ENCODE peak calls at places on chromosomes 4 and X, in four cellular contexts. One of them, this sample, is unnamed.

GRCh38 chr4:113616443-113616842 is 145.1 kb downstream of the CAMK2D start:
- DNase-seq in GM12878: no peak
- DNase-seq in K562: no peak
- DNase-seq in HepG2: no peak
- DNase-seq in this sample: no peak

GRCh38 chr4:119498520-119498919 is 130.1 kb downstream of the PDE5A start:
- DNase-seq in GM12878: no peak
- DNase-seq in HepG2: peak
- DNase-seq in K562: no peak
- DNase-seq in this sample: no peak

GRCh38 chrX:123487226-123487625 is 245.6 kb downstream of the THOC2 start:
- DNase-seq in HepG2: no peak
- DNase-seq in GM12878: no peak
- DNase-seq in K562: no peak
- DNase-seq in this sample: no peak

GRCh38 chr4:40621592-40622512 is 7.8 kb downstream of the RBM47 start:
- DNase-seq in HepG2: peak
- DNase-seq in GM12878: peak
- DNase-seq in K562: peak
- DNase-seq in this sample: no peak

GRCh38 chr4:34183916-34184315 is 2060.4 kb downstream of the ARAP2 start:
- DNase-seq in GM12878: no peak
- DNase-seq in K562: no peak
- DNase-seq in HepG2: no peak
- DNase-seq in this sample: peak

GRCh38 chrX:43813319-43813718 is 68.9 kb downstream of the MAOB start:
- DNase-seq in K562: no peak
- DNase-seq in GM12878: no peak
- DNase-seq in HepG2: no peak
- DNase-seq in this sample: no peak

GRCh38 chrX:95382799-95383198 is 1301.8 kb upstream of the DIAPH2 start:
- DNase-seq in HepG2: no peak
- DNase-seq in K562: no peak
- DNase-seq in GM12878: no peak
- DNase-seq in this sample: no peak

GRCh38 chr4:89299153-89299789 is 8.3 kb downstream of the GPRIN3 start:
- DNase-seq in K562: no peak
- DNase-seq in GM12878: no peak
- DNase-seq in HepG2: no peak
- DNase-seq in this sample: no peak

GRCh38 chr4:42050850-42051249 is 60.5 kb downstream of the SLC30A9 start:
- DNase-seq in K562: no peak
- DNase-seq in HepG2: no peak
- DNase-seq in GM12878: no peak
- DNase-seq in this sample: no peak

GRCh38 chr4:76790377-76790776 is 107.6 kb downstream of the SOWAHB start:
- DNase-seq in HepG2: no peak
- DNase-seq in K562: no peak
- DNase-seq in GM12878: no peak
- DNase-seq in this sample: no peak

GRCh38 chr4:17204908-17205307 is 306.5 kb upstream of the LDB2 start:
- DNase-seq in GM12878: no peak
- DNase-seq in HepG2: no peak
- DNase-seq in K562: no peak
- DNase-seq in this sample: no peak

GRCh38 chr4:73978886-73979285 is 2.9 kb downstream of the PF4 start:
- DNase-seq in HepG2: no peak
- DNase-seq in GM12878: no peak
- DNase-seq in K562: no peak
- DNase-seq in this sample: no peak

GRCh38 chr4:26226978-26227377 is 93.8 kb upstream of the RBPJ start:
- DNase-seq in K562: no peak
- DNase-seq in GM12878: no peak
- DNase-seq in HepG2: no peak
- DNase-seq in this sample: no peak

GRCh38 chr4:3526456-3526855 is 5.8 kb downstream of the LRPAP1 start:
- DNase-seq in HepG2: no peak
- DNase-seq in GM12878: no peak
- DNase-seq in K562: no peak
- DNase-seq in this sample: no peak

GRCh38 chr4:176635372-176636261 is 157.1 kb downstream of the VEGFC start:
- DNase-seq in HepG2: no peak
- DNase-seq in GM12878: no peak
- DNase-seq in K562: no peak
- DNase-seq in this sample: peak

GRCh38 chr4:8676676-8677075 is 84.1 kb downstream of the CPZ start:
- DNase-seq in HepG2: no peak
- DNase-seq in GM12878: no peak
- DNase-seq in K562: no peak
- DNase-seq in this sample: no peak

GRCh38 chr4:40811886-40812857 is 62.4 kb downstream of the NSUN7 start:
- DNase-seq in HepG2: no peak
- DNase-seq in K562: no peak
- DNase-seq in GM12878: no peak
- DNase-seq in this sample: no peak

GRCh38 chrX:103211012-103211715 is 3.7 kb upstream of the BEX4 start:
- DNase-seq in GM12878: no peak
- DNase-seq in K562: peak
- DNase-seq in HepG2: peak
- DNase-seq in this sample: peak

GRCh38 chr4:7430368-7430964 is 4.3 kb downstream of the PSAPL1 start:
- DNase-seq in HepG2: no peak
- DNase-seq in K562: no peak
- DNase-seq in GM12878: no peak
- DNase-seq in this sample: no peak

GRCh38 chr4:121148621-121149020 is 15.5 kb downstream of the TNIP3 start:
- DNase-seq in GM12878: no peak
- DNase-seq in K562: no peak
- DNase-seq in HepG2: no peak
- DNase-seq in this sample: no peak

GRCh38 chr4:108619372-108620100 is 840 bp upstream of the RPL34 start:
- DNase-seq in K562: peak
- DNase-seq in GM12878: no peak
- DNase-seq in HepG2: no peak
- DNase-seq in this sample: no peak

GRCh38 chrX:53319614-53320542 is 38.5 kb upstream of the IQSEC2 start:
- DNase-seq in GM12878: no peak
- DNase-seq in HepG2: no peak
- DNase-seq in K562: no peak
- DNase-seq in this sample: no peak

GRCh38 chr4:54281060-54281781 is 52.1 kb downstream of the PDGFRA start:
- DNase-seq in K562: no peak
- DNase-seq in HepG2: no peak
- DNase-seq in GM12878: no peak
- DNase-seq in this sample: no peak

GRCh38 chr4:150379454-150379853 is 202.5 kb upstream of the MAB21L2 start:
- DNase-seq in HepG2: no peak
- DNase-seq in GM12878: no peak
- DNase-seq in K562: no peak
- DNase-seq in this sample: no peak
- TF ChIP-seq TARDBP in HepG2: no peak
- TF ChIP-seq TARDBP in GM12878: no peak
- TF ChIP-seq TARDBP in K562: no peak
- TF ChIP-seq TARDBP in this sample: no peak

GRCh38 chrX:84188320-84188834 is 378 bp upstream of the RPS6KA6 start:
- DNase-seq in K562: no peak
- DNase-seq in GM12878: no peak
- DNase-seq in HepG2: no peak
- DNase-seq in this sample: peak
- TF ChIP-seq TARDBP in K562: no peak
- TF ChIP-seq TARDBP in GM12878: no peak
- TF ChIP-seq TARDBP in HepG2: no peak
- TF ChIP-seq TARDBP in this sample: no peak

GRCh38 chr4:25062098-25062497 is 31.4 kb upstream of the LGI2 start:
- DNase-seq in GM12878: no peak
- DNase-seq in HepG2: no peak
- DNase-seq in K562: no peak
- DNase-seq in this sample: no peak

GRCh38 chr4:25065901-25066610 is 35.3 kb upstream of the LGI2 start:
- DNase-seq in K562: no peak
- DNase-seq in HepG2: no peak
- DNase-seq in GM12878: no peak
- DNase-seq in this sample: no peak

GRCh38 chr4:25068386-25068785 is 37.6 kb upstream of the LGI2 start:
- DNase-seq in GM12878: no peak
- DNase-seq in HepG2: no peak
- DNase-seq in K562: no peak
- DNase-seq in this sample: no peak

GRCh38 chr4:25069014-25069413 is 38.3 kb upstream of the LGI2 start:
- DNase-seq in HepG2: peak
- DNase-seq in K562: no peak
- DNase-seq in GM12878: no peak
- DNase-seq in this sample: no peak

GRCh38 chr4:25065451-25065850 is 34.7 kb upstream of the LGI2 start:
- DNase-seq in K562: no peak
- DNase-seq in HepG2: no peak
- DNase-seq in GM12878: no peak
- DNase-seq in this sample: no peak
- TF ChIP-seq TARDBP in K562: no peak
- TF ChIP-seq TARDBP in HepG2: no peak
- TF ChIP-seq TARDBP in GM12878: no peak
- TF ChIP-seq TARDBP in this sample: no peak

DNA sequence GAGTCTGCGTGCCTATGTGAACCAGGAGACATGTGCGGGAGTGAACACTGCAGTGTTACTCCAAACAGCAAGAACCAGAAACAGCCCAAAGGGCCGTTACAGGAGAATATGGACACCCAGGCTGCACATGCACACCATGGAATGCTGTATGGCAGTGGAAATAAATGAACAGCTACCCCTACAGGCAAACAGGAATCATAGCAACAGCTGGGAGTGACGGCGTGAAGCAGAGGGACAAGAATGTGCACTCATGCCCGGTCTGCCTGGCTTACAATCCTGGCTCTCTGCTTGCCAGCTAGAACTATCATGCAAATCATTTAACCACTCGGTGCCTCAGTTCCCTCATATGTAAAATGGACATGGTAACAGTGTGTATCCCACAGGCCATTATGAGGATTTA is 16.6 kb downstream of the GPKOW start:
- DNase-seq in GM12878: no peak
- DNase-seq in K562: peak
- DNase-seq in HepG2: peak
- DNase-seq in this sample: peak
- TF ChIP-seq TARDBP in GM12878: no peak
- TF ChIP-seq TARDBP in K562: no peak
- TF ChIP-seq TARDBP in HepG2: no peak
- TF ChIP-seq TARDBP in this sample: no peak

GRCh38 chrX:22313757-22314156 is 41.0 kb downstream of the CBLL2 start:
- DNase-seq in GM12878: no peak
- DNase-seq in HepG2: no peak
- DNase-seq in K562: no peak
- DNase-seq in this sample: no peak
- TF ChIP-seq TARDBP in GM12878: no peak
- TF ChIP-seq TARDBP in HepG2: no peak
- TF ChIP-seq TARDBP in K562: no peak
- TF ChIP-seq TARDBP in this sample: no peak

DNA sequence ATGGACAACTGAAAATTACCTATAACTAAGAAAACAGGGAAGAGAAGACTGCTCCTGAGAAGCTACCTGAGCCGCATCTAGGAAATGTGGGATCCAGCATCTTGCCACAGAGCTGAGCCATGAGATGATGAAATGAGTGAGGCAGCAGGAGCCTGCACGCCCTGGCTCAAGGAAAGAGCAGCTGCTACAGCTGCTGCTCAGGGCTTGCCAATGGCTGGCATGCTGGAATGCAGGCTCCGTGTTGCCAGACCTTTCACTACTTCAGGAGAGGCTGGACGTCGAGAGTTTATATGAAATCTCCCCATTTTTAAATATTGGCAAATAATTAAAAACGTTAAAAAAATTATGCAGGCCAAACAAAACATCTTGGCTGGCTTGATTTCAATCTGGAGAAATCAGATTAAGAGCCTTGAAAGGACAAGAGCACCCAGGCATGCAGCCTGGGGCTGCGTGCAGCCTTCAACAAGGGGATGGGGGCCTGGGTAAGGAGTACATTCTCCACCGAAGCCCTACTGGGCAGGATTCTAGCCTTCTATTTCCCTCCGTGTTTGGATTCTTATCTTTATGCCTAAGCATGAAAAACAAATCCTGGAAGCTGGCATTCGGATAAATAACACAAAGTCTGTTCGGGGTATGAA is 227.6 kb downstream of the NR3C2 start:
- DNase-seq in HepG2: no peak
- DNase-seq in GM12878: no peak
- DNase-seq in K562: no peak
- DNase-seq in this sample: no peak
- TF ChIP-seq TARDBP in HepG2: no peak
- TF ChIP-seq TARDBP in GM12878: no peak
- TF ChIP-seq TARDBP in K562: no peak
- TF ChIP-seq TARDBP in this sample: no peak

GRCh38 chr4:10629394-10629793 is 55.2 kb downstream of the CLNK start:
- DNase-seq in K562: no peak
- DNase-seq in HepG2: no peak
- DNase-seq in GM12878: no peak
- DNase-seq in this sample: no peak
- TF ChIP-seq TARDBP in K562: no peak
- TF ChIP-seq TARDBP in HepG2: no peak
- TF ChIP-seq TARDBP in GM12878: no peak
- TF ChIP-seq TARDBP in this sample: no peak

GRCh38 chrX:101550825-101551767 is 749 bp downstream of the ARMCX1 start:
- DNase-seq in GM12878: no peak
- DNase-seq in HepG2: no peak
- DNase-seq in K562: peak
- DNase-seq in this sample: no peak

GRCh38 chrX:101552714-101553113 is 2.4 kb downstream of the ARMCX1 start:
- DNase-seq in HepG2: no peak
- DNase-seq in GM12878: no peak
- DNase-seq in K562: no peak
- DNase-seq in this sample: no peak

GRCh38 chrX:101550362-101550761 is at the start of gene ARMCX1:
- DNase-seq in GM12878: no peak
- DNase-seq in K562: no peak
- DNase-seq in HepG2: no peak
- DNase-seq in this sample: no peak
- TF ChIP-seq TARDBP in GM12878: no peak
- TF ChIP-seq TARDBP in K562: no peak
- TF ChIP-seq TARDBP in HepG2: no peak
- TF ChIP-seq TARDBP in this sample: no peak

DNA sequence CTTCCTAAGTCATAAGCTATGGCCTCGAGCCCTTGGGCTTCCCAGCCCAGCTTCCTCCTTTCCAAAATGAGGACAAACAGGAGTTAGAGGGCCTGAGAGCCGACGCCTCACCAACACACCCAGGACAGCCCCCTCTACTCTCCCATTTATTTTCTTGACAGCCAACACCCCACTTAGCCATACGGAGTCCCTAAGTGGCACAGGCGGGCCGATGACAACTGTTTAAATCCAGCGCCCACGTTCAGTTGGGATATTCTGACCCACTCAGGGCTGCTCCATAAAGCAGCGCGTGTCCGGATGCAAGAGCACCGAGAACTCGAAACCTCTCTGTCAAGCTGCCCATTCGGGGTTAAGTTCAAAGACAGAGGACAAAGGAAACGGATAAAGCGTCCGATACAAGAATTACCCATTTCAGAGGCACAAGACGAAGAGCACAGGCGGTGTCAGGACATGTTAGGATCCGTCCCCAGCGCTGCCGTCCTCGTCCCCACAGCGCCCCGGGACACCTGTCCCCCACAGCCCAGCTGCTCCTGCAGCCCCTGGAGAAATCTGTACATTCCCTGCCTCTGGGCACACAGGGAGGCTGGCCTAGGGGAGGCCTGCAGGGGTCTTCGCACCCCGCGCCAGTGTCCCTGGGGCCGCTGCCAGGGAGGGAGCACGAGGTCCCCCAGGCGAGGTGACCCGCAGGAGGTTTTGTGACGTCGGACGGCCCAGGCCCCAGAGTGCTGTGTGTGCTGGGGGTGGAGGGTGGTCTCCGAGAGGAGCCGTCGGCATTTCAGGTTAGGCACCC is 1.2 kb downstream of the PRKX start:
- DNase-seq in K562: no peak
- DNase-seq in GM12878: no peak
- DNase-seq in HepG2: no peak
- DNase-seq in this sample: no peak
- TF ChIP-seq TARDBP in K562: no peak
- TF ChIP-seq TARDBP in GM12878: no peak
- TF ChIP-seq TARDBP in HepG2: no peak
- TF ChIP-seq TARDBP in this sample: no peak